ENCODE peak calls at places on chromosomes 1 and 21, in seven cellular contexts. N, W, A, O, D, I and L are unnamed samples.

GRCh38 chr1:88983791-88984552 is 8.5 kb downstream of the KYAT3 start:
- DNase-seq in I (peak), W (no peak), D (peak), N (no peak), O (no peak), A (no peak), L (no peak)

GRCh38 chr1:183873642-183874041 is 68.7 kb downstream of the RGL1 start:
- DNase-seq in I (no peak), A (no peak), W (no peak), D (peak), O (no peak), N (no peak), L (peak)

GRCh38 chr21:32055305-32055704 is 182.5 kb downstream of the HUNK start:
- DNase-seq in N (peak), I (no peak), A (no peak), O (no peak), D (no peak), W (no peak), L (no peak)

GRCh38 chr1:41241748-41242644 is at the start of gene SCMH1:
- DNase-seq in W (peak), A (no peak), I (peak), O (peak), N (no peak), D (peak), L (peak)

GRCh38 chr1:151540021-151540981 is at the start of gene TUFT1:
- DNase-seq in I (peak), D (peak), N (peak), W (peak), A (peak), O (peak), L (peak)

GRCh38 chr1:226497991-226498689 is 50.4 kb upstream of the STUM start:
- DNase-seq in O (no peak), I (no peak), W (no peak), A (no peak), N (no peak), D (no peak), L (no peak)

GRCh38 chr1:188128761-188129160 is 1300.0 kb downstream of the PLA2G4A start:
- DNase-seq in I (peak), D (no peak), O (no peak), A (no peak), W (no peak), N (peak), L (peak)

GRCh38 chr1:185412385-185413074 is 95.5 kb upstream of the IVNS1ABP start:
- DNase-seq in W (no peak), N (no peak), I (no peak), D (no peak), A (peak), O (no peak), L (no peak)

GRCh38 chr1:19456915-19457554 is 28.3 kb downstream of the CAPZB start:
- DNase-seq in D (no peak), W (no peak), N (no peak), O (no peak), I (no peak), A (no peak), L (no peak)

GRCh38 chr1:73593804-73594203 is 604.2 kb downstream of the LRRIQ3 start:
- DNase-seq in D (no peak), O (no peak), W (no peak), A (no peak), N (no peak), I (no peak), L (no peak)

GRCh38 chr1:195122497-195122896 is 1485.7 kb downstream of the KCNT2 start:
- DNase-seq in O (no peak), A (no peak), D (no peak), I (no peak), W (no peak), N (no peak), L (no peak)

GRCh38 chr1:248873993-248874671 is 15.2 kb upstream of the ZNF692 start:
- DNase-seq in I (peak), D (peak), W (peak), A (peak), N (peak), O (peak), L (peak)

GRCh38 chr1:10789392-10790154 is 6.9 kb downstream of the CASZ1 start:
- DNase-seq in W (no peak), D (no peak), N (no peak), I (no peak), O (no peak), A (no peak), L (no peak)

GRCh38 chr1:227891223-227891954 is 56.3 kb downstream of the WNT9A start:
- DNase-seq in N (no peak), A (peak), O (peak), I (no peak), D (no peak), W (no peak), L (no peak)

GRCh38 chr1:7704214-7705047 is 66.7 kb upstream of the VAMP3 start:
- DNase-seq in I (no peak), N (peak), A (peak), W (peak), O (peak), D (peak), L (peak)

GRCh38 chr1:218332416-218332815 is 12.7 kb upstream of the TGFB2 start:
- DNase-seq in D (no peak), W (no peak), N (no peak), O (no peak), I (no peak), A (no peak), L (no peak)

GRCh38 chr1:243547906-243548305 is 292.1 kb downstream of the SDCCAG8 start:
- DNase-seq in D (no peak), N (no peak), A (no peak), I (no peak), W (no peak), O (no peak), L (no peak)

GRCh38 chr1:233114159-233114558 is 163.7 kb downstream of the NTPCR start:
- DNase-seq in D (no peak), O (no peak), N (no peak), A (no peak), I (no peak), W (no peak), L (no peak)

GRCh38 chr1:11478571-11479374 is at the start of gene DISP3:
- DNase-seq in O (peak), N (peak), W (peak), I (peak), D (peak), A (no peak), L (peak)

GRCh38 chr21:39022901-39023693 is 160.2 kb downstream of the PSMG1 start:
- DNase-seq in N (no peak), A (no peak), D (no peak), I (no peak), O (no peak), W (no peak), L (no peak)

GRCh38 chr1:173392895-173393654 is 84.1 kb upstream of the PRDX6 start:
- DNase-seq in D (no peak), N (peak), O (no peak), W (no peak), A (no peak), I (no peak), L (no peak)

GRCh38 chr1:203478231-203478630 is 2.6 kb downstream of the PRELP start:
- DNase-seq in O (no peak), I (no peak), W (no peak), D (no peak), N (no peak), A (no peak), L (no peak)

GRCh38 chr1:41713557-41714327 is 205.0 kb downstream of the HIVEP3 start:
- DNase-seq in W (no peak), O (no peak), D (no peak), I (no peak), A (no peak), N (peak), L (no peak)

GRCh38 chr1:240294566-240294965 is 202.9 kb downstream of the FMN2 start:
- DNase-seq in A (no peak), O (no peak), N (no peak), W (no peak), I (no peak), D (no peak), L (no peak)

GRCh38 chr1:201896951-201897391 is 8.3 kb downstream of the SHISA4 start:
- DNase-seq in N (no peak), O (no peak), A (no peak), I (peak), W (no peak), D (no peak), L (no peak)

GRCh38 chr1:64243757-64244080 is 40.3 kb downstream of the UBE2U start:
- DNase-seq in D (no peak), I (no peak), O (no peak), W (no peak), N (no peak), A (no peak), L (no peak)

GRCh38 chr21:42063578-42064521 is 7.3 kb upstream of the UMODL1 start:
- DNase-seq in D (peak), I (peak), W (peak), O (no peak), A (no peak), N (no peak), L (peak)

GRCh38 chr1:183033205-183033604 is 10.0 kb downstream of the LAMC1 start:
- DNase-seq in N (no peak), D (no peak), A (no peak), I (peak), O (no peak), W (no peak), L (no peak)

GRCh38 chr1:227654431-227654830 is 80.7 kb downstream of the JMJD4 start:
- DNase-seq in A (no peak), W (no peak), N (no peak), D (no peak), I (no peak), O (no peak), L (no peak)

DNA sequence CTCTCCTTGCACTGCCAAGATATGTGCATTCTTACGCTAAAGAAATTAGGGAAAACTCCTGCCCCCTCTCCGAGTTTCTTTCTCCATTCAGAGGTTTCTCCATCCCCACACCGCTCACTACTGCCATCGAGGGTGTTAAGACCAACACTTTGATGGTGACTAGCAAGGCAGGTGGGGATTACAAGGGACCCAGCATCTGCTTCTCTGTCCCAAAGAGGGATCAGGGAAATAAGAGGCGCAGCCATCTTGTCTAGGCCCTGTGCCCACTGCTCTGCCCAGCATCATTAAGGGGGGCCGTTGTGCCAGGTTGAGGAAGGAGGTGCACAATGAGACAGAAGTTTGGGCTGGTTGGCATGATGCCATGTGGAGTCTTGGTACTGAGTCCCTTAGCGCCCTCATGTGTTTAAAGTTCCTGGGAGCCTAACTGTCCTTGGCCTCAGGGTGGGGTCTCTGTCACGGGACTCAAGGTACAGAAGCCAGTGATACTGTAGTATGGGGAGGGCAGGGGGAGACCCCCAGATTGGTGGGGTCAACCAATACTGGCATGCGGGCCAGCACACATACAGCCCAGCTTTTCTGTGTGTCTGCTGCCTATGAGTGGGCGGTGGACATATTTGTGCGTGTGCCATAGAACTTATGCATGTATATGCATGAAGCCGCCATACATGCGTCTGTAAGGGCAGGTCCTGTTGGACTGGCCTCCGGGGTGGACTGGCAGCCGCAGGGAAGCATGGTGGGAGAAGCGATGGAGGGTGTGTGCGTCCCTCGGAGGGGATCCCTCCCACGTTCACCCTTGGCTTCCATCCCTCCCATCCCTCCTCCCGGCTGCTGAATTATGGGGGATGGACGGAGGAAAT is 5.5 kb downstream of the EFNA3 start:
- DNase-seq in I (peak), D (no peak), W (peak), A (peak), O (no peak), N (no peak), L (no peak)
- TF ChIP-seq CTCF in I (peak), D (peak), W (no peak), A (no peak), O (no peak), N (no peak), L (peak)

GRCh38 chr1:192474080-192474683 is 101.4 kb upstream of the RGS1 start:
- DNase-seq in A (no peak), N (no peak), O (peak), W (no peak), I (peak), D (no peak), L (peak)
- TF ChIP-seq CTCF in A (peak), N (peak), O (peak), W (peak), I (peak), D (peak), L (peak)

GRCh38 chr1:216224233-216224632 is 199.0 kb downstream of the USH2A start:
- DNase-seq in D (no peak), O (no peak), I (no peak), A (no peak), N (no peak), W (no peak), L (no peak)
- TF ChIP-seq CTCF in D (no peak), O (no peak), I (no peak), A (no peak), N (no peak), W (no peak), L (no peak)

GRCh38 chr1:236768601-236769000 is 26.5 kb upstream of the MTR start:
- DNase-seq in W (no peak), I (no peak), D (no peak), O (no peak), N (no peak), A (no peak), L (no peak)
- TF ChIP-seq CTCF in W (no peak), I (no peak), D (no peak), O (no peak), N (no peak), A (no peak), L (no peak)